ENCODE peak calls at places on chromosomes 1 and 21, in ten cellular contexts. A is stomach, J is suprapubic skin, S is right lobe of liver, X is heart left ventricle, P is sigmoid colon, O is adrenal gland, I is body of pancreas, T is GM12892, R is transverse colon. Z is an unnamed sample.

GRCh38 chr1:220300442-220301121 is 28.3 kb upstream of the RAB3GAP2 start:
- DNase-seq in A (peak), R (peak), X (peak), O (peak), I (peak), S (no peak), T (no peak), J (peak), P (peak), Z (peak)

GRCh38 chr21:46005481-46005881 is 23.9 kb downstream of the COL6A1 start:
- DNase-seq in O (no peak), T (peak), I (peak), R (peak), S (no peak), J (peak), A (peak), P (peak), X (no peak), Z (no peak)

GRCh38 chr1:41272601-41273000 is 30.5 kb upstream of the SCMH1 start:
- DNase-seq in J (no peak), I (no peak), A (no peak), T (no peak), O (no peak), X (no peak), R (no peak), P (no peak), S (no peak), Z (no peak)

GRCh38 chr1:205423248-205423647 is 1.4 kb upstream of the LEMD1 start:
- DNase-seq in I (no peak), R (no peak), S (no peak), O (no peak), X (no peak), J (no peak), P (no peak), A (no peak), T (no peak), Z (no peak)

GRCh38 chr1:243642936-243643335 is 207.1 kb downstream of the AKT3 start:
- DNase-seq in P (no peak), T (no peak), I (no peak), X (no peak), O (no peak), S (no peak), A (no peak), J (no peak), R (no peak), Z (no peak)

GRCh38 chr21:41663805-41664788 is 102.8 kb downstream of the RIPK4 start:
- DNase-seq in I (peak), J (no peak), O (no peak), A (no peak), R (peak), P (no peak), T (no peak), S (no peak), X (no peak), Z (peak)

GRCh38 chr21:39575778-39576177 is 37.0 kb upstream of the B3GALT5 start:
- DNase-seq in A (no peak), R (no peak), T (no peak), P (no peak), I (no peak), J (no peak), S (no peak), O (no peak), X (no peak), Z (peak)

GRCh38 chr1:151309851-151310323 is 17.3 kb downstream of the PI4KB start:
- DNase-seq in R (no peak), A (no peak), I (peak), T (no peak), P (peak), X (no peak), O (no peak), J (no peak), S (no peak), Z (no peak)

GRCh38 chr1:56409112-56409691 is 170.2 kb downstream of the PLPP3 start:
- DNase-seq in A (peak), R (peak), T (peak), S (peak), P (no peak), J (no peak), X (no peak), O (no peak), I (peak), Z (no peak)

GRCh38 chr1:197541411-197541810 is 233.9 kb downstream of the DENND1B start:
- DNase-seq in J (no peak), R (no peak), X (no peak), A (no peak), I (no peak), S (no peak), O (no peak), T (no peak), P (no peak), Z (no peak)

GRCh38 chr1:206524739-206525364 is 17.5 kb downstream of the RASSF5 start:
- DNase-seq in O (no peak), X (no peak), A (no peak), J (no peak), T (no peak), R (no peak), P (peak), S (no peak), I (no peak), Z (no peak)

GRCh38 chr1:18907021-18907913 is 4.9 kb upstream of the ALDH4A1 start:
- DNase-seq in I (peak), J (no peak), S (no peak), P (peak), T (peak), X (peak), O (peak), R (peak), A (peak), Z (peak)

GRCh38 chr1:34066921-34067603 is 98.0 kb downstream of the CSMD2 start:
- DNase-seq in I (no peak), O (no peak), R (no peak), P (no peak), X (no peak), T (no peak), S (no peak), J (no peak), A (no peak), Z (peak)

GRCh38 chr1:165871311-165872067 is 44.1 kb downstream of the UCK2 start:
- DNase-seq in O (peak), R (peak), P (no peak), T (no peak), J (no peak), S (peak), I (peak), A (peak), X (peak), Z (no peak)

GRCh38 chr1:39081266-39082139 is 55.4 kb downstream of the NDUFS5 start:
- DNase-seq in J (no peak), I (no peak), R (peak), S (peak), X (no peak), O (no peak), P (no peak), T (peak), A (no peak), Z (peak)

GRCh38 chr1:63721531-63722189 is 52.2 kb upstream of the ROR1 start:
- DNase-seq in A (peak), X (no peak), R (no peak), O (no peak), T (no peak), S (no peak), P (no peak), I (peak), J (no peak), Z (no peak)

DNA sequence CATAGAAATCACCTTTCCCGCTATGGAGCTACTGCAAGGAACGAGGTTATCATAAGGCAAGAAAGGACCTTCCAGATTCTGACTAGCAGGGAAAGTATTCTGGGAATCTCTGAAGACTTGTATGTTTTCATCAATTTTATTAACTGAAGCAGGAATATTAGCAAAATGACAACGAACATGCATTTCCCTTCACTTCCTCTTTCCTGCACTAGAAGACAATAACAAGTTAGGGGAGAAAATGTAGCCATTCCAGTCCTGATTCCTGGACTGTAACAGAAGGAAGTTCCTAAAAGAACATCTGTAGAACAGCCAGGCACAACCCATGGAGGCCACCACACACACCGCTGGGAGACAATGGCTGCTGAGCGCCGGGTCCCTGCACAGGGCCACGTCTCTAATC is 106.8 kb downstream of the RAVER2 start:
- DNase-seq in I (no peak), J (no peak), X (no peak), A (no peak), S (no peak), P (no peak), O (no peak), R (no peak), T (no peak), Z (no peak)
- TF ChIP-seq POLR2A in I (no peak), J (no peak), X (no peak), A (no peak), S (no peak), P (no peak), O (no peak), R (no peak), T (no peak), Z (no peak)

DNA sequence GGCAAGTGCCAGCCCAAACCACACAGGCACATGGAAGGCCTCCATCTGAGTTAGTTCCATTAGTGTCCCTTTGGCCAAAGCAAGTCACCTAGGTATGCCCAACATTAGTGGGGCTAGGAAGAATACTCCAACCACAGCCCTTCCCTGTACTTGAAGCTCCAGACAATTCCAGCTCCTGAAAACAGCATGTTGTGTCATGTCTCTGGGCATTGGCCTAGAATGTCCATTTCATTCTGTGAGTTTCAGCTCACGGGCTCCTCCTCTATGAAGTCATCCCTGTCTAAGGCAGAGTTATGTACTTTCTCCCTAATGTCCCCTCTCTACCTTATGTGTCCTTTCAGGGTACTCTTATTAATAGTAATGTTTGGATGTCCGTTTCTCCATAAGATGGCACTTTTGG is 96.5 kb upstream of the SPATA6 start:
- DNase-seq in J (no peak), S (no peak), R (no peak), P (no peak), O (no peak), X (no peak), I (no peak), A (no peak), T (no peak), Z (no peak)
- TF ChIP-seq POLR2A in J (no peak), S (no peak), R (no peak), P (no peak), O (no peak), X (no peak), I (no peak), A (no peak), T (no peak), Z (no peak)

GRCh38 chr1:182391362-182392044 is at the start of gene GLUL:
- DNase-seq in J (peak), O (peak), R (peak), P (peak), T (peak), S (peak), X (peak), I (peak), A (peak), Z (peak)
- TF ChIP-seq POLR2A in J (peak), O (peak), R (peak), P (peak), T (peak), S (peak), X (peak), I (peak), A (no peak), Z (peak)

GRCh38 chr21:42833439-42833815 is 45.9 kb downstream of the WDR4 start:
- DNase-seq in T (no peak), S (no peak), A (peak), I (peak), J (peak), R (peak), P (no peak), O (no peak), X (no peak), Z (no peak)

GRCh38 chr21:42827588-42827987 is 51.8 kb downstream of the WDR4 start:
- DNase-seq in P (no peak), R (no peak), I (no peak), O (no peak), S (no peak), J (no peak), A (no peak), T (no peak), X (no peak), Z (no peak)

GRCh38 chr21:42829417-42829816 is 49.9 kb downstream of the WDR4 start:
- DNase-seq in I (no peak), O (no peak), J (no peak), S (no peak), P (peak), T (no peak), X (no peak), R (no peak), A (no peak), Z (no peak)

GRCh38 chr21:42829954-42830353 is 49.4 kb downstream of the WDR4 start:
- DNase-seq in R (no peak), X (no peak), T (no peak), I (no peak), P (no peak), O (no peak), S (no peak), J (peak), A (no peak), Z (no peak)

GRCh38 chr21:42830456-42831455 is 48.6 kb downstream of the WDR4 start:
- DNase-seq in I (no peak), T (no peak), S (no peak), X (no peak), A (peak), J (peak), P (peak), O (no peak), R (no peak), Z (no peak)
- TF ChIP-seq POLR2A in I (no peak), T (no peak), S (no peak), X (no peak), A (no peak), J (no peak), P (no peak), O (no peak), R (no peak), Z (no peak)

GRCh38 chr1:247111259-247111635 is 7.1 kb upstream of the ZNF669 start:
- DNase-seq in X (no peak), T (no peak), O (no peak), S (peak), J (no peak), P (no peak), A (no peak), R (no peak), I (no peak), Z (peak)

GRCh38 chr1:247113094-247113497 is 8.9 kb upstream of the ZNF669 start:
- DNase-seq in R (no peak), X (no peak), T (no peak), P (no peak), O (no peak), J (no peak), A (peak), S (peak), I (peak), Z (peak)

GRCh38 chr1:247110627-247111258 is 6.6 kb upstream of the ZNF669 start:
- DNase-seq in I (no peak), A (no peak), S (peak), T (no peak), P (no peak), R (no peak), X (no peak), O (peak), J (no peak), Z (no peak)

GRCh38 chr1:247112479-247112781 is 8.3 kb upstream of the ZNF669 start:
- DNase-seq in O (peak), I (no peak), R (no peak), T (no peak), P (no peak), X (no peak), S (no peak), A (no peak), J (no peak), Z (no peak)

DNA sequence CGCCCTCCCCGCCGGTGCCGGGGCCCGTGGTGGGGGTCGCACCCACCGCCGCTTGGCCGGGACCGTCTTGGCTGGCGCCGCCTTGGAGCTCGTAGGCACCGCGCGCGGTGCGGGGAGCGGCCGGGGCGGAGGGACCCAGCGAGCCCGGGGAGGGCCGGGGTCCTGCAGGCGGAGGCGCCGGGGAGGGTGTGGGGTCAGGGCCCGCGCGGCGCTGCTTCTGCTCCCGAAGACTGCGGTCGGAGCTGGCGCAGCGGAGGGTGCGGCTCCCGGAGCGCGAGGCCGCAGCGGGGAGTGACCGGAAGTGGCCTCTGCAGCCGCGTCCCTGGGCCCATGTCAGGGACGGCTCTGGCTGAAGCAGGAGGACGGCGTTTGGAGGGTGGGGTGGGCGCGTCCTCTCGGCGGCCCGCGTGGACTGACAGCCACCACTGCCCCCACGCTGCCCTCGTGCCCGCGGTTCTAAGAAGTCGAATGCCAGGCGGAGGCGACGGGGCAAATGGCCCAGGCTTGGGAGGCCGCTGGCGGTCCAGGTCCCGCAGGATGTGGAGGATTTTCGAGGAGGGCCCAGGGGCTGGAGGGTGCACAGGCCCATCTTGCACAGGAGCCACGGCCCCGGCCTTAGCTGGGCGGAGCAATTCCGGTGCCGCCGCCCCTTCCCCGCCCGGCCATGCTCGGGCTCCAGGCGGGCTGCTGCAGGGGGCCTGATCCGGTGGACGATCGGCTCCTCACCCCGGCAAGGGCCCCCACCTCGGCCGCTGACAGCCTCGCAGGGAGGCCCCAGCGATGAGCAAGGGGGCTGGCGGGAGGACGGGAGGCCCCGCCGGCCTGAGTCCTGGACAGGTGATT is 7.7 kb upstream of the ZNF669 start:
- DNase-seq in A (peak), I (peak), R (peak), T (no peak), O (peak), J (no peak), S (peak), P (peak), X (peak), Z (peak)
- TF ChIP-seq POLR2A in A (no peak), I (peak), R (peak), T (no peak), O (peak), J (peak), S (peak), P (no peak), X (no peak), Z (peak)

GRCh38 chr1:15153842-15154479 is 414 bp downstream of the TMEM51 start:
- DNase-seq in X (peak), A (peak), I (peak), T (peak), O (peak), J (no peak), S (peak), R (peak), P (peak), Z (peak)
- TF ChIP-seq POLR2A in X (no peak), A (no peak), I (no peak), T (no peak), O (no peak), J (no peak), S (no peak), R (no peak), P (no peak), Z (no peak)

DNA sequence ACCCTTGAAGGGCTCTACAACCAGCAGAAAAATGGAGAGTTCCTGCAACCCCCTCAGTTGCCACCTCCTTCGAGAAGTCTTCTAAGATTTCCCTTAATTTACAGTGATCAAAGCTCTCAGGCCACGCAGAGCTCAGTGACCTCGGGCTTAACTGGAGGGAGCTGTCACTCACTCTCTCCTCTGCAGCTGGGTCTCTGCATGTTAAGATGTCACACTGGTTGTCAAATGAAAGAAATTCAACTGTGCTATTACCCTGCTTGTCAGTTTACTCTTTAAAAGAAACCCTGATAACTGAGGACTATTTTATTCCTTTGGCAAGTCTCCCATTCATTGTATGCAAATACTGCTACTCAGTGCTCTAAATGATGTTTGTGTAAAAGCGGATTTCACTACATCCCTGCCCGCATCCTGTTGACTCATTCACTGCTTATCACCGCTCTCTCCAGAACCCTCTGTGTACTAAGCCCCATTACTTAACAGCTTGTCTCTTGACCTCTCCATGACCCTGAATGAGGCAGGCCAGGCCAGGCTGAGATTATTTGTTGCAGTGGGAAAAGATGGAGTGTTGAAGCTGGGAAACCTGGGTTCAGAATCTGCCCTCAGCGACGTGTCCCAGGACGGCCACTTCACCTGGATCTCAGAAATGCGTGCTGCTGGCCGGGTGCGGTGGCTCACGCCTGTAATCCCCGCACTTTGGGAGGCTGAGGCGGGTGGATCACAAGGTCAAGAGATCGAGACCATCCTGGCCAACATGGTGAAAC is 13.7 kb downstream of the DHRS3 start:
- DNase-seq in R (peak), A (peak), S (no peak), X (peak), O (peak), J (no peak), P (no peak), T (no peak), I (peak), Z (peak)
- TF ChIP-seq POLR2A in R (no peak), A (no peak), S (no peak), X (no peak), O (no peak), J (no peak), P (no peak), T (no peak), I (no peak), Z (no peak)